ENCODE peak calls at places on chromosomes 3 and 15, in eight cellular contexts. Q is transverse colon, H is heart right ventricle, E is prostate gland, L is body of pancreas, K is fibroblast of lung, M is cardiac muscle cell, A is OCI-LY7. W is an unnamed sample.
A peak's percentile ranks its signal among the peaks of the same experiment; 100 is the strongest.

GRCh38 chr3:66583646-66584045 is 82.8 kb upstream of the LRIG1 start:
- DNase-seq in Q (no peak), H (no peak), E (no peak), L (no peak), K (no peak), M (no peak), A (no peak), W (no peak)

GRCh38 chr3:14458434-14459280 is 56.3 kb downstream of the SLC6A6 start:
- DNase-seq in Q (no peak), H (no peak), E (no peak), L (no peak), K (peak; percentile 22), M (no peak), A (no peak), W (no peak)

GRCh38 chr3:82001276-82001953 is 240.0 kb upstream of the GBE1 start:
- DNase-seq in Q (no peak), H (no peak), E (no peak), L (no peak), K (no peak), M (no peak), A (no peak), W (no peak)

GRCh38 chr15:91924842-91925495 is 71.5 kb downstream of the SLCO3A1 start:
- DNase-seq in Q (no peak), H (no peak), E (no peak), L (no peak), K (no peak), M (no peak), A (no peak), W (no peak)

GRCh38 chr15:31448635-31448979 is 122.0 kb downstream of the KLF13 start:
- DNase-seq in Q (no peak), H (no peak), E (no peak), L (no peak), K (no peak), M (peak; percentile 40), A (no peak), W (no peak)

GRCh38 chr3:16328124-16328523 is 63.1 kb downstream of the OXNAD1 start:
- DNase-seq in Q (no peak), H (no peak), E (no peak), L (no peak), K (no peak), M (no peak), A (no peak), W (no peak)

GRCh38 chr15:35182841-35183479 is 97.9 kb upstream of the NANOGP8 start:
- DNase-seq in Q (no peak), H (no peak), E (no peak), L (no peak), K (no peak), M (no peak), A (no peak), W (no peak)

GRCh38 chr3:74469151-74469550 is 145.3 kb downstream of the CNTN3 start:
- DNase-seq in Q (no peak), H (no peak), E (no peak), L (no peak), K (peak; percentile 15), M (no peak), A (no peak), W (no peak)

GRCh38 chr3:76387000-76387399 is 601.7 kb upstream of the ZNF717 start:
- DNase-seq in Q (no peak), H (no peak), E (no peak), L (no peak), K (no peak), M (no peak), A (no peak), W (no peak)

GRCh38 chr3:53629396-53629711 is 134.9 kb downstream of the CACNA1D start:
- DNase-seq in Q (no peak), H (no peak), E (no peak), L (no peak), K (no peak), M (no peak), A (no peak), W (no peak)

GRCh38 chr3:23580337-23580736 is 225.4 kb upstream of the UBE2E1 start:
- DNase-seq in Q (no peak), H (no peak), E (no peak), L (no peak), K (peak; percentile 67), M (peak; percentile 77), A (no peak), W (no peak)

GRCh38 chr3:149510480-149510879 is 36.0 kb downstream of the TM4SF4 start:
- DNase-seq in Q (no peak), H (no peak), E (no peak), L (no peak), K (no peak), M (no peak), A (no peak), W (no peak)

GRCh38 chr3:149506540-149506939 is 32.0 kb downstream of the TM4SF4 start:
- DNase-seq in Q (no peak), H (no peak), E (no peak), L (no peak), K (peak; percentile 72), M (no peak), A (no peak), W (no peak)

GRCh38 chr3:149506965-149507364 is 32.5 kb downstream of the TM4SF4 start:
- DNase-seq in Q (no peak), H (no peak), E (no peak), L (no peak), K (no peak), M (no peak), A (no peak), W (no peak)

GRCh38 chr3:149511040-149511626 is 36.6 kb downstream of the TM4SF4 start:
- DNase-seq in Q (no peak), H (no peak), E (no peak), L (no peak), K (no peak), M (no peak), A (no peak), W (no peak)

DNA sequence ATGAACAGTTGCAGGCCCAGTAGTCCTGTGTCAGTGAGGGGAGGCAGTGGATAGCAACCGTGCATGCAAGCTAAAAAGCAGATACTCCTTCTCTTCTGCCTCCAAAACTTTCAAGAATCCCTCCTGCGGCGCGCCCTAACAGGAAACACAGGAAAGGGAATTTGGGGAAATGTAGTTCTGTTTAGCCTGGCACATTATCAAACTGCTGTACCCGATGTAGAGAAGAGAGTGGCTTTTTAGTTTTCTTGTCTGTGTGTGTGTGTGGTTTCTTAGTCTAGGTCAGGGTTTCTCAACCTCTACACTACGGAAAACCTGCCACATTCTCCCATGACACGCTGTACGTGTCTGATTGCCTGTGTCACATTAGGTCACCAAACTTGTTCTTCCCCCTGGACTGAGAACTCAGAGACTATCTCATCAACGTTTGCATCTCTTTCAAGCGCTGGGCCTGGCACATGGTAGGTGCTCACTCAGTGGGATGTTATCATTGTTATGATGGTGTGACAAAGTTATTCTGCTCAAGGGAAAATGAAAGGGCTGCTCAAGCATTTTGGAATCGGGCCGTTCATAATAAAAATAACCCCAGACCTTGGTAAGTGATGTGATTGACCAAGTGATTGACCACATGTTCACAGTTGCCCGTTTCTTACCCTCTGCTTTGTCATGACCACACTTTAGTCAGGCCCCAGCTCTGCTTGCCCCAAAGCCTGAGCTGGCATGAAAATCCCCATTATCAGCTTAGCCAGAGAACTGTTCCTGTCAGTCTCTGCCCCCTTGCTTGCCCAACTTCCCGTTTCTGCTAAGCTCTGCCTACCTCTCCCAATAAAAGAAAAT is 33.2 kb downstream of the TM4SF4 start:
- DNase-seq in Q (no peak), H (no peak), E (no peak), L (no peak), K (peak; percentile 67), M (peak; percentile 72), A (no peak), W (no peak)
- H3K4me3 ChIP-seq in Q (no peak overlapping the region), H (no peak overlapping the region), E (no peak overlapping the region), L (no peak overlapping the region), K (no peak overlapping the region), M (no peak overlapping the region), A (no peak overlapping the region), W (no peak overlapping the region)

DNA sequence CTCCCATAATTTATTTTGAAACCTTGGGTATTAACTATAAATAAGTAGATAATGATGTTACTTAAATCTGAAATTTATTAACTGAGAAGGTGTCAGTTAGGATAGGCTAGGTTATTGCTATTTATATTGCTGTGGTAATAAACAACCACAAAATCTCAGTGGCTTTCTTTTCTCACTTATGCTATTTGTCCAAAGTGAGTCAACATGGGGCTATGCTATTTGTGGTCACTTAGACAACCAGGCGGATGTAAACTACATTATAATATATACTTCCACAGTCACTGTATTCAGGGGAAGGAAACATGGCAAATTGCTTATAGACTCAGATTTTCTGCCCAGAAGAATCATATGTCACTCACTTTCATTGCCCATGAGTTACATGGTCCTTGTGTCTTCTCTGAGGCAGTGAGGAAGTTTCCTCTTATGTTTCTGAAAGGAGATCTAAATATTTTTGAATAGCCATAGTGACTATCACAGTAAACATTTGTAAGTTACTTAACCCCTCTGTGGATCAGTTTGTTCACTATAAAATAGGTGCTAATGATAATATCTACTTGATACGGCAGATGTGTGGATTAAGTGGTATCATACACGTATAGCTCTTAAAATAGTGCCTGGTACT is 19.8 kb downstream of the HMG20A start:
- DNase-seq in Q (no peak), H (no peak), E (no peak), L (no peak), K (peak; percentile 80), M (peak; percentile 66), A (no peak), W (no peak)
- H3K27ac ChIP-seq in Q (no peak overlapping the region), H (no peak overlapping the region), E (no peak overlapping the region), L (no peak overlapping the region), K (no peak overlapping the region), M (no peak overlapping the region), A (no peak overlapping the region), W (no peak overlapping the region)

GRCh38 chr3:182248349-182248880 is 536.7 kb downstream of the SOX2 start:
- DNase-seq in Q (no peak), H (no peak), E (no peak), L (no peak), K (no peak), M (no peak), A (peak; percentile 35), W (no peak)
- TF ChIP-seq CTCF in Q (no peak), H (no peak), E (no peak), L (no peak), K (no peak), M (no peak), A (peak; percentile 69), W (peak; percentile 16)

GRCh38 chr3:12005951-12006625 is 1.9 kb downstream of the SYN2 start:
- DNase-seq in Q (no peak), H (no peak), E (no peak), L (no peak), K (no peak), M (no peak), A (no peak), W (no peak)

GRCh38 chr3:12002912-12003311 is 1.3 kb upstream of the SYN2 start:
- DNase-seq in Q (no peak), H (no peak), E (no peak), L (no peak), K (no peak), M (no peak), A (no peak), W (no peak)

DNA sequence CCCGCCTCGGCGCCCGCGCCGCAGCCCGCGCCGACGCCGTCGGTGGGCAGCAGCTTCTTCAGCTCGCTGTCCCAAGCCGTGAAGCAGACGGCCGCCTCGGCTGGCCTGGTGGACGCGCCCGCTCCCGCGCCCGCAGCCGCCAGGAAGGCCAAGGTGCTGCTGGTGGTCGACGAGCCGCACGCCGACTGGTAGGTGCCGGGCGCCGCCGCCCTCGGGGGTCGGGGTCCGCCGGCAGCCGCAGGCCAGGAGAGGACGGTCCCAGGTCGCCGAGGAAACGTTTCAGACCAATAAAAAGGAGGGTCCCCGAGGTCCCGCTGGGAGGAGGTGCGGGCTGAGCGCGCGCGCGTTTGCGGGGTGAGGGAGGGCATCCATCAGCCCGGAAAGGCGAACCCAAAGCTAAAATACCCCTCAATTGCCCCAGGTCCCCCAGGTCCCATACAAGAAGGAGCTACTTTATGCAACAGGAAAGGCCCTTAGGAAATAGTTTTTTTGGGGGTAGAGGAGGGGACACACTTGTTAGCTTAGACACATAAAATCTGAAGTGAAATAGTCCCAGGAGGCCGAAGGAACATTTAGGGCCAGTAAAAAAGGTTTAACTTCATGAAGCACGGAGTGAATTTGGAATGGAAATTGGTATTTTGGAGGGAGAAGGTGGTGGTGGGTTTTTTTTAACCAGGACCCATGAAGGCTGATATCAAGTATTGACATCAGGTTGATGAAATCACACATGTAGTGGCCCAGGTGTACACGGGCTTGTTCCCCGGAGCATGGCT is 739 bp downstream of the SYN2 start:
- DNase-seq in Q (no peak), H (no peak), E (no peak), L (no peak), K (no peak), M (no peak), A (no peak), W (no peak)
- H3K4me3 ChIP-seq in Q (peak overlapping the region; percentile 27), H (no peak overlapping the region), E (peak overlapping the region; percentile 19), L (no peak overlapping the region), K (no peak overlapping the region), M (peak overlapping the region; percentile 75), A (no peak overlapping the region), W (peak overlapping the region; percentile 36)

W was measured in RWPE2.